ENCODE peak calls at places on chromosomes 12 and 14, in nine cellular contexts. One of them, this sample, is unnamed.

GRCh38 chr12:67096533-67097318 is 172.4 kb upstream of the CAND1 start:
- DNase-seq in stomach: no peak
- DNase-seq in pancreas: no peak
- DNase-seq in IMR-90: no peak
- DNase-seq in adrenal gland: no peak
- DNase-seq in fibroblast of lung: no peak
- DNase-seq in nephron progenitor cell: no peak
- DNase-seq in heart right ventricle: no peak
- DNase-seq in activated B cell treated with CpG ODN at 0.5 μM for 24 hours: no peak
- DNase-seq in this sample: no peak

GRCh38 chr14:85688024-85688423 is 158.1 kb downstream of the FLRT2 start:
- DNase-seq in stomach: no peak
- DNase-seq in pancreas: no peak
- DNase-seq in IMR-90: peak
- DNase-seq in adrenal gland: no peak
- DNase-seq in fibroblast of lung: peak
- DNase-seq in nephron progenitor cell: no peak
- DNase-seq in heart right ventricle: no peak
- DNase-seq in activated B cell treated with CpG ODN at 0.5 μM for 24 hours: no peak
- DNase-seq in this sample: no peak

GRCh38 chr14:100965296-100965695 is 61.8 kb upstream of the RTL1 start:
- DNase-seq in stomach: no peak
- DNase-seq in pancreas: no peak
- DNase-seq in IMR-90: no peak
- DNase-seq in adrenal gland: no peak
- DNase-seq in fibroblast of lung: no peak
- DNase-seq in nephron progenitor cell: no peak
- DNase-seq in heart right ventricle: no peak
- DNase-seq in activated B cell treated with CpG ODN at 0.5 μM for 24 hours: no peak
- DNase-seq in this sample: no peak

GRCh38 chr14:75254381-75254821 is 24.2 kb upstream of the FOS start:
- DNase-seq in stomach: peak
- DNase-seq in pancreas: peak
- DNase-seq in IMR-90: no peak
- DNase-seq in adrenal gland: no peak
- DNase-seq in fibroblast of lung: no peak
- DNase-seq in nephron progenitor cell: no peak
- DNase-seq in heart right ventricle: peak
- DNase-seq in activated B cell treated with CpG ODN at 0.5 μM for 24 hours: no peak
- DNase-seq in this sample: no peak

GRCh38 chr12:109606261-109607028 is 32.9 kb downstream of the MVK start:
- DNase-seq in stomach: no peak
- DNase-seq in pancreas: no peak
- DNase-seq in IMR-90: no peak
- DNase-seq in adrenal gland: no peak
- DNase-seq in fibroblast of lung: no peak
- DNase-seq in nephron progenitor cell: peak
- DNase-seq in heart right ventricle: peak
- DNase-seq in activated B cell treated with CpG ODN at 0.5 μM for 24 hours: no peak
- DNase-seq in this sample: peak

GRCh38 chr14:21025374-21026151 is 702 bp upstream of the NDRG2 start:
- DNase-seq in stomach: peak
- DNase-seq in pancreas: peak
- DNase-seq in IMR-90: no peak
- DNase-seq in adrenal gland: peak
- DNase-seq in fibroblast of lung: no peak
- DNase-seq in nephron progenitor cell: peak
- DNase-seq in heart right ventricle: peak
- DNase-seq in activated B cell treated with CpG ODN at 0.5 μM for 24 hours: no peak
- DNase-seq in this sample: no peak

GRCh38 chr12:24012528-24012927 is 63.1 kb upstream of the SOX5 start:
- DNase-seq in stomach: no peak
- DNase-seq in pancreas: no peak
- DNase-seq in IMR-90: peak
- DNase-seq in adrenal gland: no peak
- DNase-seq in fibroblast of lung: peak
- DNase-seq in nephron progenitor cell: no peak
- DNase-seq in heart right ventricle: no peak
- DNase-seq in activated B cell treated with CpG ODN at 0.5 μM for 24 hours: no peak
- DNase-seq in this sample: no peak

GRCh38 chr12:109671482-109671881 is 42.1 kb upstream of the FAM222A start:
- DNase-seq in stomach: no peak
- DNase-seq in pancreas: no peak
- DNase-seq in IMR-90: no peak
- DNase-seq in adrenal gland: no peak
- DNase-seq in fibroblast of lung: no peak
- DNase-seq in nephron progenitor cell: no peak
- DNase-seq in heart right ventricle: no peak
- DNase-seq in activated B cell treated with CpG ODN at 0.5 μM for 24 hours: no peak
- DNase-seq in this sample: no peak

GRCh38 chr14:50397461-50398196 is 948 bp upstream of the CDKL1 start:
- DNase-seq in stomach: no peak
- DNase-seq in pancreas: peak
- DNase-seq in IMR-90: no peak
- DNase-seq in adrenal gland: peak
- DNase-seq in fibroblast of lung: no peak
- DNase-seq in nephron progenitor cell: no peak
- DNase-seq in heart right ventricle: peak
- DNase-seq in activated B cell treated with CpG ODN at 0.5 μM for 24 hours: no peak
- DNase-seq in this sample: no peak

GRCh38 chr14:85531594-85532391 is 1.8 kb downstream of the FLRT2 start:
- DNase-seq in stomach: peak
- DNase-seq in pancreas: peak
- DNase-seq in IMR-90: peak
- DNase-seq in adrenal gland: peak
- DNase-seq in fibroblast of lung: peak
- DNase-seq in nephron progenitor cell: peak
- DNase-seq in heart right ventricle: peak
- DNase-seq in activated B cell treated with CpG ODN at 0.5 μM for 24 hours: no peak
- DNase-seq in this sample: no peak

GRCh38 chr14:102511538-102511937 is 2.0 kb upstream of the ANKRD9 start:
- DNase-seq in stomach: no peak
- DNase-seq in pancreas: no peak
- DNase-seq in IMR-90: no peak
- DNase-seq in adrenal gland: no peak
- DNase-seq in fibroblast of lung: no peak
- DNase-seq in nephron progenitor cell: no peak
- DNase-seq in heart right ventricle: no peak
- DNase-seq in activated B cell treated with CpG ODN at 0.5 μM for 24 hours: no peak
- DNase-seq in this sample: no peak

GRCh38 chr14:49904270-49904669 is 11.4 kb downstream of the ARF6 start:
- DNase-seq in stomach: no peak
- DNase-seq in pancreas: no peak
- DNase-seq in IMR-90: no peak
- DNase-seq in adrenal gland: no peak
- DNase-seq in fibroblast of lung: no peak
- DNase-seq in nephron progenitor cell: no peak
- DNase-seq in heart right ventricle: no peak
- DNase-seq in activated B cell treated with CpG ODN at 0.5 μM for 24 hours: no peak
- DNase-seq in this sample: no peak

GRCh38 chr14:42110167-42110566 is 503.5 kb downstream of the LRFN5 start:
- DNase-seq in stomach: no peak
- DNase-seq in pancreas: no peak
- DNase-seq in IMR-90: peak
- DNase-seq in adrenal gland: no peak
- DNase-seq in fibroblast of lung: peak
- DNase-seq in nephron progenitor cell: no peak
- DNase-seq in heart right ventricle: no peak
- DNase-seq in activated B cell treated with CpG ODN at 0.5 μM for 24 hours: no peak
- DNase-seq in this sample: no peak

GRCh38 chr12:89528434-89528833 is 2.6 kb upstream of the POC1B start:
- DNase-seq in stomach: no peak
- DNase-seq in pancreas: no peak
- DNase-seq in IMR-90: no peak
- DNase-seq in adrenal gland: no peak
- DNase-seq in fibroblast of lung: no peak
- DNase-seq in nephron progenitor cell: no peak
- DNase-seq in heart right ventricle: no peak
- DNase-seq in activated B cell treated with CpG ODN at 0.5 μM for 24 hours: no peak
- DNase-seq in this sample: no peak

GRCh38 chr14:31261859-31262739 is 54.5 kb upstream of the HECTD1 start:
- DNase-seq in stomach: peak
- DNase-seq in pancreas: peak
- DNase-seq in IMR-90: peak
- DNase-seq in adrenal gland: no peak
- DNase-seq in fibroblast of lung: peak
- DNase-seq in nephron progenitor cell: no peak
- DNase-seq in heart right ventricle: peak
- DNase-seq in activated B cell treated with CpG ODN at 0.5 μM for 24 hours: no peak
- DNase-seq in this sample: no peak

GRCh38 chr12:17976202-17976601 is 113.8 kb downstream of the RERGL start:
- DNase-seq in stomach: no peak
- DNase-seq in pancreas: no peak
- DNase-seq in IMR-90: no peak
- DNase-seq in adrenal gland: no peak
- DNase-seq in fibroblast of lung: no peak
- DNase-seq in nephron progenitor cell: peak
- DNase-seq in heart right ventricle: no peak
- DNase-seq in activated B cell treated with CpG ODN at 0.5 μM for 24 hours: no peak
- DNase-seq in this sample: no peak
- TF ChIP-seq CTCF in stomach: no peak
- TF ChIP-seq CTCF in pancreas: no peak
- TF ChIP-seq CTCF in IMR-90: peak
- TF ChIP-seq CTCF in adrenal gland: no peak
- TF ChIP-seq CTCF in fibroblast of lung: no peak
- TF ChIP-seq CTCF in nephron progenitor cell: no peak
- TF ChIP-seq CTCF in heart right ventricle: no peak
- TF ChIP-seq CTCF in activated B cell treated with CpG ODN at 0.5 μM for 24 hours: no peak
- TF ChIP-seq CTCF in this sample: peak

GRCh38 chr12:12549426-12549825 is 13.2 kb downstream of the DUSP16 start:
- DNase-seq in stomach: no peak
- DNase-seq in pancreas: no peak
- DNase-seq in IMR-90: no peak
- DNase-seq in adrenal gland: no peak
- DNase-seq in fibroblast of lung: no peak
- DNase-seq in nephron progenitor cell: no peak
- DNase-seq in heart right ventricle: no peak
- DNase-seq in activated B cell treated with CpG ODN at 0.5 μM for 24 hours: no peak
- DNase-seq in this sample: no peak

GRCh38 chr12:12555656-12556055 is 7.0 kb downstream of the DUSP16 start:
- DNase-seq in stomach: no peak
- DNase-seq in pancreas: no peak
- DNase-seq in IMR-90: no peak
- DNase-seq in adrenal gland: no peak
- DNase-seq in fibroblast of lung: no peak
- DNase-seq in nephron progenitor cell: no peak
- DNase-seq in heart right ventricle: no peak
- DNase-seq in activated B cell treated with CpG ODN at 0.5 μM for 24 hours: no peak
- DNase-seq in this sample: no peak

GRCh38 chr12:12551115-12551514 is 11.5 kb downstream of the DUSP16 start:
- DNase-seq in stomach: no peak
- DNase-seq in pancreas: no peak
- DNase-seq in IMR-90: no peak
- DNase-seq in adrenal gland: no peak
- DNase-seq in fibroblast of lung: no peak
- DNase-seq in nephron progenitor cell: no peak
- DNase-seq in heart right ventricle: no peak
- DNase-seq in activated B cell treated with CpG ODN at 0.5 μM for 24 hours: no peak
- DNase-seq in this sample: no peak

GRCh38 chr12:12550277-12550676 is 12.4 kb downstream of the DUSP16 start:
- DNase-seq in stomach: no peak
- DNase-seq in pancreas: no peak
- DNase-seq in IMR-90: no peak
- DNase-seq in adrenal gland: no peak
- DNase-seq in fibroblast of lung: no peak
- DNase-seq in nephron progenitor cell: no peak
- DNase-seq in heart right ventricle: no peak
- DNase-seq in activated B cell treated with CpG ODN at 0.5 μM for 24 hours: no peak
- DNase-seq in this sample: no peak

GRCh38 chr12:12553208-12553785 is 9.4 kb downstream of the DUSP16 start:
- DNase-seq in stomach: no peak
- DNase-seq in pancreas: no peak
- DNase-seq in IMR-90: no peak
- DNase-seq in adrenal gland: no peak
- DNase-seq in fibroblast of lung: no peak
- DNase-seq in nephron progenitor cell: no peak
- DNase-seq in heart right ventricle: no peak
- DNase-seq in activated B cell treated with CpG ODN at 0.5 μM for 24 hours: no peak
- DNase-seq in this sample: no peak
- TF ChIP-seq CTCF in stomach: no peak
- TF ChIP-seq CTCF in pancreas: no peak
- TF ChIP-seq CTCF in IMR-90: no peak
- TF ChIP-seq CTCF in adrenal gland: no peak
- TF ChIP-seq CTCF in fibroblast of lung: no peak
- TF ChIP-seq CTCF in nephron progenitor cell: no peak
- TF ChIP-seq CTCF in heart right ventricle: no peak
- TF ChIP-seq CTCF in activated B cell treated with CpG ODN at 0.5 μM for 24 hours: no peak
- TF ChIP-seq CTCF in this sample: no peak

GRCh38 chr14:61614693-61615092 is 80.6 kb upstream of the HIF1A start:
- DNase-seq in stomach: no peak
- DNase-seq in pancreas: no peak
- DNase-seq in IMR-90: no peak
- DNase-seq in adrenal gland: no peak
- DNase-seq in fibroblast of lung: no peak
- DNase-seq in nephron progenitor cell: no peak
- DNase-seq in heart right ventricle: no peak
- DNase-seq in activated B cell treated with CpG ODN at 0.5 μM for 24 hours: no peak
- DNase-seq in this sample: no peak
- TF ChIP-seq CTCF in stomach: no peak
- TF ChIP-seq CTCF in pancreas: no peak
- TF ChIP-seq CTCF in IMR-90: no peak
- TF ChIP-seq CTCF in adrenal gland: no peak
- TF ChIP-seq CTCF in fibroblast of lung: no peak
- TF ChIP-seq CTCF in nephron progenitor cell: no peak
- TF ChIP-seq CTCF in heart right ventricle: no peak
- TF ChIP-seq CTCF in activated B cell treated with CpG ODN at 0.5 μM for 24 hours: no peak
- TF ChIP-seq CTCF in this sample: no peak

GRCh38 chr14:77988966-77989365 is 181.2 kb upstream of the NRXN3 start:
- DNase-seq in stomach: no peak
- DNase-seq in pancreas: no peak
- DNase-seq in IMR-90: peak
- DNase-seq in adrenal gland: no peak
- DNase-seq in fibroblast of lung: peak
- DNase-seq in nephron progenitor cell: no peak
- DNase-seq in heart right ventricle: peak
- DNase-seq in activated B cell treated with CpG ODN at 0.5 μM for 24 hours: no peak
- DNase-seq in this sample: no peak

GRCh38 chr14:77986808-77987207 is 183.4 kb upstream of the NRXN3 start:
- DNase-seq in stomach: no peak
- DNase-seq in pancreas: no peak
- DNase-seq in IMR-90: no peak
- DNase-seq in adrenal gland: no peak
- DNase-seq in fibroblast of lung: peak
- DNase-seq in nephron progenitor cell: no peak
- DNase-seq in heart right ventricle: no peak
- DNase-seq in activated B cell treated with CpG ODN at 0.5 μM for 24 hours: no peak
- DNase-seq in this sample: no peak

GRCh38 chr14:77989441-77989891 is 180.7 kb upstream of the NRXN3 start:
- DNase-seq in stomach: no peak
- DNase-seq in pancreas: no peak
- DNase-seq in IMR-90: no peak
- DNase-seq in adrenal gland: no peak
- DNase-seq in fibroblast of lung: no peak
- DNase-seq in nephron progenitor cell: peak
- DNase-seq in heart right ventricle: peak
- DNase-seq in activated B cell treated with CpG ODN at 0.5 μM for 24 hours: no peak
- DNase-seq in this sample: no peak

GRCh38 chr14:77988096-77988870 is 181.9 kb upstream of the NRXN3 start:
- DNase-seq in stomach: no peak
- DNase-seq in pancreas: no peak
- DNase-seq in IMR-90: no peak
- DNase-seq in adrenal gland: no peak
- DNase-seq in fibroblast of lung: peak
- DNase-seq in nephron progenitor cell: no peak
- DNase-seq in heart right ventricle: peak
- DNase-seq in activated B cell treated with CpG ODN at 0.5 μM for 24 hours: no peak
- DNase-seq in this sample: no peak

GRCh38 chr14:77991128-77991772 is 178.9 kb upstream of the NRXN3 start:
- DNase-seq in stomach: no peak
- DNase-seq in pancreas: no peak
- DNase-seq in IMR-90: no peak
- DNase-seq in adrenal gland: no peak
- DNase-seq in fibroblast of lung: no peak
- DNase-seq in nephron progenitor cell: no peak
- DNase-seq in heart right ventricle: no peak
- DNase-seq in activated B cell treated with CpG ODN at 0.5 μM for 24 hours: no peak
- DNase-seq in this sample: no peak
- TF ChIP-seq CTCF in stomach: no peak
- TF ChIP-seq CTCF in pancreas: no peak
- TF ChIP-seq CTCF in IMR-90: no peak
- TF ChIP-seq CTCF in adrenal gland: peak
- TF ChIP-seq CTCF in fibroblast of lung: no peak
- TF ChIP-seq CTCF in nephron progenitor cell: no peak
- TF ChIP-seq CTCF in heart right ventricle: peak
- TF ChIP-seq CTCF in activated B cell treated with CpG ODN at 0.5 μM for 24 hours: no peak
- TF ChIP-seq CTCF in this sample: peak

This sample was measured in D721Med.